ENCODE peak calls at places on chromosomes 12 and 14, in seven cellular contexts. One of them, this sample, is unnamed.
A peak's percentile ranks its signal among the peaks of the same experiment; 100 is the strongest.

GRCh38 chr12:57087689-57088441 is 1.0 kb upstream of the NAB2 start:
- DNase-seq in body of pancreas: peak; percentile 86
- DNase-seq in colonic mucosa: peak; percentile 83
- DNase-seq in A549: peak; percentile 94
- DNase-seq in tibial artery: peak; percentile 97
- DNase-seq in mesenchymal stem cell: peak; percentile 99
- DNase-seq in neuronal stem cell: peak; percentile 94
- DNase-seq in this sample: peak; percentile 97

GRCh38 chr12:109767991-109768900 is 54.6 kb downstream of the FAM222A start:
- DNase-seq in body of pancreas: no peak
- DNase-seq in colonic mucosa: no peak
- DNase-seq in A549: no peak
- DNase-seq in tibial artery: peak; percentile 51
- DNase-seq in mesenchymal stem cell: no peak
- DNase-seq in neuronal stem cell: no peak
- DNase-seq in this sample: peak; percentile 49

GRCh38 chr14:69671365-69672050 is 60.1 kb downstream of the SUSD6 start:
- DNase-seq in body of pancreas: no peak
- DNase-seq in colonic mucosa: no peak
- DNase-seq in A549: no peak
- DNase-seq in tibial artery: no peak
- DNase-seq in mesenchymal stem cell: no peak
- DNase-seq in neuronal stem cell: no peak
- DNase-seq in this sample: peak; percentile 63

GRCh38 chr12:70692681-70693288 is 55.6 kb upstream of the PTPRB start:
- DNase-seq in body of pancreas: no peak
- DNase-seq in colonic mucosa: no peak
- DNase-seq in A549: peak; percentile 16
- DNase-seq in tibial artery: no peak
- DNase-seq in mesenchymal stem cell: peak; percentile 9
- DNase-seq in neuronal stem cell: no peak
- DNase-seq in this sample: no peak

GRCh38 chr14:71739273-71739990 is 192.8 kb upstream of the RGS6 start:
- DNase-seq in body of pancreas: peak; percentile 39
- DNase-seq in colonic mucosa: peak; percentile 63
- DNase-seq in A549: peak; percentile 60
- DNase-seq in tibial artery: no peak
- DNase-seq in mesenchymal stem cell: no peak
- DNase-seq in neuronal stem cell: no peak
- DNase-seq in this sample: no peak

GRCh38 chr14:21097616-21098133 is 780 bp downstream of the ZNF219 start:
- DNase-seq in body of pancreas: peak; percentile 41
- DNase-seq in colonic mucosa: peak; percentile 58
- DNase-seq in A549: no peak
- DNase-seq in tibial artery: peak; percentile 76
- DNase-seq in mesenchymal stem cell: no peak
- DNase-seq in neuronal stem cell: no peak
- DNase-seq in this sample: peak; percentile 79

GRCh38 chr14:38791862-38792261 is 311.2 kb downstream of the SEC23A start:
- DNase-seq in body of pancreas: no peak
- DNase-seq in colonic mucosa: no peak
- DNase-seq in A549: no peak
- DNase-seq in tibial artery: no peak
- DNase-seq in mesenchymal stem cell: no peak
- DNase-seq in neuronal stem cell: peak; percentile 20
- DNase-seq in this sample: peak; percentile 70

GRCh38 chr14:92254786-92255185 is 68.2 kb upstream of the SLC24A4 start:
- DNase-seq in body of pancreas: peak; percentile 23
- DNase-seq in colonic mucosa: peak; percentile 42
- DNase-seq in A549: no peak
- DNase-seq in tibial artery: peak; percentile 69
- DNase-seq in mesenchymal stem cell: peak; percentile 72
- DNase-seq in neuronal stem cell: peak; percentile 44
- DNase-seq in this sample: peak; percentile 74

GRCh38 chr14:37610945-37611523 is 15.6 kb downstream of the TTC6 start:
- DNase-seq in body of pancreas: no peak
- DNase-seq in colonic mucosa: no peak
- DNase-seq in A549: no peak
- DNase-seq in tibial artery: no peak
- DNase-seq in mesenchymal stem cell: no peak
- DNase-seq in neuronal stem cell: no peak
- DNase-seq in this sample: no peak

GRCh38 chr12:3658327-3659163 is 94.4 kb downstream of the CRACR2A start:
- DNase-seq in body of pancreas: peak; percentile 27
- DNase-seq in colonic mucosa: peak; percentile 57
- DNase-seq in A549: no peak
- DNase-seq in tibial artery: no peak
- DNase-seq in mesenchymal stem cell: peak; percentile 14
- DNase-seq in neuronal stem cell: peak; percentile 18
- DNase-seq in this sample: peak; percentile 92

GRCh38 chr14:55297611-55298323 is 26.5 kb downstream of the FBXO34 start:
- DNase-seq in body of pancreas: peak; percentile 63
- DNase-seq in colonic mucosa: peak; percentile 84
- DNase-seq in A549: peak; percentile 42
- DNase-seq in tibial artery: no peak
- DNase-seq in mesenchymal stem cell: no peak
- DNase-seq in neuronal stem cell: no peak
- DNase-seq in this sample: no peak

GRCh38 chr12:24748326-24748725 is 200.6 kb downstream of the BCAT1 start:
- DNase-seq in body of pancreas: no peak
- DNase-seq in colonic mucosa: no peak
- DNase-seq in A549: no peak
- DNase-seq in tibial artery: no peak
- DNase-seq in mesenchymal stem cell: no peak
- DNase-seq in neuronal stem cell: no peak
- DNase-seq in this sample: no peak

GRCh38 chr12:62693291-62694040 is 226.8 kb downstream of the MON2 start:
- DNase-seq in body of pancreas: no peak
- DNase-seq in colonic mucosa: no peak
- DNase-seq in A549: no peak
- DNase-seq in tibial artery: no peak
- DNase-seq in mesenchymal stem cell: no peak
- DNase-seq in neuronal stem cell: no peak
- DNase-seq in this sample: no peak

GRCh38 chr14:71692496-71692895 is 239.7 kb upstream of the RGS6 start:
- DNase-seq in body of pancreas: no peak
- DNase-seq in colonic mucosa: no peak
- DNase-seq in A549: no peak
- DNase-seq in tibial artery: no peak
- DNase-seq in mesenchymal stem cell: peak; percentile 56
- DNase-seq in neuronal stem cell: no peak
- DNase-seq in this sample: no peak

GRCh38 chr12:21697829-21698630 is 40.4 kb upstream of the LDHB start:
- DNase-seq in body of pancreas: no peak
- DNase-seq in colonic mucosa: no peak
- DNase-seq in A549: peak; percentile 42
- DNase-seq in tibial artery: no peak
- DNase-seq in mesenchymal stem cell: peak; percentile 43
- DNase-seq in neuronal stem cell: peak; percentile 31
- DNase-seq in this sample: no peak

GRCh38 chr14:92846162-92846897 is 52.2 kb downstream of the GOLGA5 start:
- DNase-seq in body of pancreas: peak; percentile 45
- DNase-seq in colonic mucosa: no peak
- DNase-seq in A549: peak; percentile 9
- DNase-seq in tibial artery: no peak
- DNase-seq in mesenchymal stem cell: peak; percentile 81
- DNase-seq in neuronal stem cell: no peak
- DNase-seq in this sample: no peak

GRCh38 chr14:30519961-30520360 is 39.0 kb upstream of the G2E3 start:
- DNase-seq in body of pancreas: no peak
- DNase-seq in colonic mucosa: no peak
- DNase-seq in A549: no peak
- DNase-seq in tibial artery: no peak
- DNase-seq in mesenchymal stem cell: no peak
- DNase-seq in neuronal stem cell: no peak
- DNase-seq in this sample: no peak

GRCh38 chr14:78985668-78986073 is 815.5 kb downstream of the NRXN3 start:
- DNase-seq in body of pancreas: no peak
- DNase-seq in colonic mucosa: no peak
- DNase-seq in A549: no peak
- DNase-seq in tibial artery: no peak
- DNase-seq in mesenchymal stem cell: no peak
- DNase-seq in neuronal stem cell: peak; percentile 14
- DNase-seq in this sample: peak; percentile 86

GRCh38 chr12:28780096-28780495 is 369.0 kb upstream of the FAR2 start:
- DNase-seq in body of pancreas: no peak
- DNase-seq in colonic mucosa: no peak
- DNase-seq in A549: peak; percentile 88
- DNase-seq in tibial artery: no peak
- DNase-seq in mesenchymal stem cell: peak; percentile 93
- DNase-seq in neuronal stem cell: no peak
- DNase-seq in this sample: no peak

GRCh38 chr14:24818054-24818822 is 184.2 kb upstream of the GZMB start:
- DNase-seq in body of pancreas: peak; percentile 31
- DNase-seq in colonic mucosa: peak; percentile 68
- DNase-seq in A549: no peak
- DNase-seq in tibial artery: no peak
- DNase-seq in mesenchymal stem cell: peak; percentile 63
- DNase-seq in neuronal stem cell: no peak
- DNase-seq in this sample: no peak

GRCh38 chr14:76763362-76764041 is 2.2 kb downstream of the VASH1 start:
- DNase-seq in body of pancreas: no peak
- DNase-seq in colonic mucosa: no peak
- DNase-seq in A549: no peak
- DNase-seq in tibial artery: peak; percentile 7
- DNase-seq in mesenchymal stem cell: peak; percentile 38
- DNase-seq in neuronal stem cell: no peak
- DNase-seq in this sample: peak; percentile 21

GRCh38 chr12:64104376-64104775 is 117.7 kb downstream of the KICS2 start:
- DNase-seq in body of pancreas: peak; percentile 39
- DNase-seq in colonic mucosa: no peak
- DNase-seq in A549: no peak
- DNase-seq in tibial artery: no peak
- DNase-seq in mesenchymal stem cell: peak; percentile 75
- DNase-seq in neuronal stem cell: no peak
- DNase-seq in this sample: no peak

GRCh38 chr12:29644536-29645162 is 139.1 kb downstream of the TMTC1 start:
- DNase-seq in body of pancreas: no peak
- DNase-seq in colonic mucosa: no peak
- DNase-seq in A549: no peak
- DNase-seq in tibial artery: no peak
- DNase-seq in mesenchymal stem cell: no peak
- DNase-seq in neuronal stem cell: no peak
- DNase-seq in this sample: no peak

GRCh38 chr14:57244103-57244502 is 24.6 kb downstream of the EXOC5 start:
- DNase-seq in body of pancreas: no peak
- DNase-seq in colonic mucosa: no peak
- DNase-seq in A549: no peak
- DNase-seq in tibial artery: no peak
- DNase-seq in mesenchymal stem cell: peak; percentile 54
- DNase-seq in neuronal stem cell: no peak
- DNase-seq in this sample: no peak

GRCh38 chr12:75969768-75970167 is 61.8 kb downstream of the PHLDA1 start:
- DNase-seq in body of pancreas: no peak
- DNase-seq in colonic mucosa: no peak
- DNase-seq in A549: no peak
- DNase-seq in tibial artery: no peak
- DNase-seq in mesenchymal stem cell: peak; percentile 43
- DNase-seq in neuronal stem cell: no peak
- DNase-seq in this sample: peak; percentile 83

GRCh38 chr14:37443461-37443860 is 151.6 kb downstream of the FOXA1 start:
- DNase-seq in body of pancreas: no peak
- DNase-seq in colonic mucosa: no peak
- DNase-seq in A549: no peak
- DNase-seq in tibial artery: no peak
- DNase-seq in mesenchymal stem cell: no peak
- DNase-seq in neuronal stem cell: no peak
- DNase-seq in this sample: no peak

GRCh38 chr12:122661246-122661645 is 41.9 kb downstream of the HCAR2 start:
- DNase-seq in body of pancreas: no peak
- DNase-seq in colonic mucosa: no peak
- DNase-seq in A549: no peak
- DNase-seq in tibial artery: no peak
- DNase-seq in mesenchymal stem cell: no peak
- DNase-seq in neuronal stem cell: no peak
- DNase-seq in this sample: no peak

DNA sequence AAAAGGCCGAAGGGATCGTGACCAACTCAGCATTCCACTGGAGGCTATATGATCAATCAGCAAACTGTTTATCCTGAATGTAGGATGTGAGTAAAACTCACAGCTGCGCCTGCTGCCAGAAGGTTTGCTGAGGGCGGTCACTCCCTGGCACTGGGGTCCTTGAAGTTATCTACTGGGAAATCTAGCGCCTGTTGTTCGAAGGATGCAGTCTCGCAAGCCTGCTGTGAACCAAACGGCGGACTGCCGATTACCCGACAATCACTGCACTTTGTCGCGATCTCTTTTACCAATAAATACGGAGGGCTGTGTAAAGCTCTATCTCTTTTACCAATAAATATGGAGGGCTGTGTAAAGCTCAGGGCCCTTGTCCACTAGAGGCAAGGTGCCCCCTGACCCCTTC is 12.9 kb downstream of the DDX51 start:
- DNase-seq in body of pancreas: no peak
- DNase-seq in colonic mucosa: no peak
- DNase-seq in A549: no peak
- DNase-seq in tibial artery: peak; percentile 21
- DNase-seq in mesenchymal stem cell: no peak
- DNase-seq in neuronal stem cell: no peak
- DNase-seq in this sample: no peak
- H3K27ac ChIP-seq in body of pancreas: no peak overlapping the region
- H3K27ac ChIP-seq in colonic mucosa: no peak overlapping the region
- H3K27ac ChIP-seq in A549: no peak overlapping the region
- H3K27ac ChIP-seq in tibial artery: no peak overlapping the region
- H3K27ac ChIP-seq in mesenchymal stem cell: no peak overlapping the region
- H3K27ac ChIP-seq in neuronal stem cell: no peak overlapping the region
- H3K27ac ChIP-seq in this sample: no peak overlapping the region

DNA sequence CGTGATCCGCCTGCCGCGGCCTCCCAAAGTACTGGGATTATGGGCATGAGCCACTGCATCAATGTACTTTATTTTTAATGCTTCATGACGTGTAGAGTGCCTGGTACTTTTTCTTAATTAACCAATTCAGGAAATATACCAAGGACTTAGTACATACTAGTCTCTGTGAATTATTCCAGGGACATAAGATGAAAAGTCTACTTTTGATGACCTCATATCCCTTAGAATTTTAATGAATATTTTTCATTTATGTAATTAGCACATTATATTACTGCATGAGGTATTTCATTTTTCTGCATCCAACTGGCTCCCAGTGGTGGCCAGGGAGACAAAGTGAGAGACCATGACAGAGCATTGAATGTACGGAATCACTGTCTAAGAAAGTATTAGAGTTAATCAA is 577.7 kb upstream of the NOVA1 start:
- DNase-seq in body of pancreas: no peak
- DNase-seq in colonic mucosa: no peak
- DNase-seq in A549: no peak
- DNase-seq in tibial artery: no peak
- DNase-seq in mesenchymal stem cell: no peak
- DNase-seq in neuronal stem cell: no peak
- DNase-seq in this sample: no peak
- H3K9me3 ChIP-seq in body of pancreas: peaks cover 2% of the 10 kb centered on the region
- H3K9me3 ChIP-seq in colonic mucosa: no peaks in the 10 kb centered on the region
- H3K9me3 ChIP-seq in A549: no peaks in the 10 kb centered on the region
- H3K9me3 ChIP-seq in tibial artery: no peaks in the 10 kb centered on the region
- H3K9me3 ChIP-seq in mesenchymal stem cell: peaks cover 24% of the 10 kb centered on the region
- H3K9me3 ChIP-seq in neuronal stem cell: no peaks in the 10 kb centered on the region
- H3K9me3 ChIP-seq in this sample: no peaks in the 10 kb centered on the region

GRCh38 chr14:42214981-42215491 is 608.4 kb downstream of the LRFN5 start:
- DNase-seq in body of pancreas: no peak
- DNase-seq in colonic mucosa: no peak
- DNase-seq in A549: peak; percentile 14
- DNase-seq in tibial artery: no peak
- DNase-seq in mesenchymal stem cell: peak; percentile 87
- DNase-seq in neuronal stem cell: peak; percentile 12
- DNase-seq in this sample: no peak
- H3K27ac ChIP-seq in body of pancreas: no peak overlapping the region
- H3K27ac ChIP-seq in colonic mucosa: no peak overlapping the region
- H3K27ac ChIP-seq in A549: no peak overlapping the region
- H3K27ac ChIP-seq in tibial artery: no peak overlapping the region
- H3K27ac ChIP-seq in mesenchymal stem cell: no peak overlapping the region
- H3K27ac ChIP-seq in neuronal stem cell: peak overlapping the region; percentile 32
- H3K27ac ChIP-seq in this sample: no peak overlapping the region

GRCh38 chr14:106039400-106039799 is 513.0 kb downstream of the TMEM121 start:
- DNase-seq in body of pancreas: no peak
- DNase-seq in colonic mucosa: peak; percentile 22
- DNase-seq in A549: peak; percentile 43
- DNase-seq in tibial artery: no peak
- DNase-seq in mesenchymal stem cell: no peak
- DNase-seq in neuronal stem cell: no peak
- DNase-seq in this sample: no peak
- H3K9me3 ChIP-seq in body of pancreas: no peaks in the 10 kb centered on the region
- H3K9me3 ChIP-seq in colonic mucosa: no peaks in the 10 kb centered on the region
- H3K9me3 ChIP-seq in A549: no peaks in the 10 kb centered on the region
- H3K9me3 ChIP-seq in tibial artery: no peaks in the 10 kb centered on the region
- H3K9me3 ChIP-seq in mesenchymal stem cell: no peaks in the 10 kb centered on the region
- H3K9me3 ChIP-seq in neuronal stem cell: peaks cover 24% of the 10 kb centered on the region
- H3K9me3 ChIP-seq in this sample: peaks cover 82% of the 10 kb centered on the region